ENCODE peak calls at places on chromosomes 11 and 22, in ten cellular contexts. O is kidney tubule cell; F is stimulated activated CD8-positive, alpha-beta memory T cell treated with anti-CD3 and anti-CD28 coated beads, Interleukin-15, amount 100 ng/mL, for 4 hours; T is stimulated activated CD4-positive, alpha-beta T cell treated with anti-CD3 and anti-CD28 coated beads, Interleukin-2, amount 100 ng/mL, for 24 hours; J is neural crest cell; X is activated CD4-positive, alpha-beta T cell treated with anti-CD3 and anti-CD28 coated beads for 48 hours; K is endothelial cell; Z is mucosa of gallbladder; M is mesenchymal stem cell; N is HTR-8/SVneo. R is an unnamed sample.

GRCh38 chr11:8586805-8587204 is 7.2 kb downstream of the STK33 start:
- DNase-seq in M (no peak), X (no peak), T (no peak), J (no peak), O (peak; percentile 43), F (no peak), K (no peak), N (no peak), Z (no peak), R (no peak)

GRCh38 chr22:44954113-44954512 is 55.7 kb downstream of the PHF21B start:
- DNase-seq in T (no peak), J (no peak), O (no peak), M (no peak), X (no peak), F (no peak), Z (no peak), K (no peak), N (no peak), R (no peak)

GRCh38 chr11:33257160-33257896 is at the start of gene HIPK3:
- DNase-seq in M (peak; percentile 81), T (peak; percentile 82), O (peak; percentile 88), K (peak; percentile 89), F (peak; percentile 58), J (peak; percentile 73), Z (peak; percentile 78), N (peak; percentile 68), X (peak; percentile 79), R (peak; percentile 70)

GRCh38 chr22:45997077-45997774 is 20.3 kb upstream of the WNT7B start:
- DNase-seq in K (peak; percentile 44), Z (peak; percentile 91), M (peak; percentile 97), T (no peak), F (no peak), N (peak; percentile 87), X (no peak), O (peak; percentile 88), J (no peak), R (peak; percentile 65)

GRCh38 chr22:19669570-19669969 is 44.7 kb upstream of the SEPTIN5 start:
- DNase-seq in J (no peak), M (no peak), Z (no peak), K (no peak), F (no peak), X (no peak), T (no peak), N (no peak), O (no peak), R (no peak)

GRCh38 chr11:122258446-122258994 is 142.5 kb upstream of the BLID start:
- DNase-seq in K (no peak), M (no peak), F (no peak), O (no peak), X (no peak), T (no peak), N (no peak), Z (no peak), J (no peak), R (no peak)

GRCh38 chr11:67126986-67127385 is 7.9 kb downstream of the KDM2A start:
- DNase-seq in K (no peak), Z (no peak), X (no peak), F (no peak), T (no peak), O (no peak), N (no peak), J (no peak), M (no peak), R (no peak)

GRCh38 chr11:77147668-77148321 is 19.7 kb downstream of the MYO7A start:
- DNase-seq in X (peak; percentile 25), M (no peak), O (no peak), N (no peak), F (no peak), Z (no peak), K (no peak), T (peak; percentile 23), J (no peak), R (no peak)

GRCh38 chr11:96949464-96949863 is 559.7 kb downstream of the JRKL start:
- DNase-seq in K (no peak), Z (no peak), X (no peak), F (no peak), M (no peak), O (no peak), N (no peak), J (no peak), T (no peak), R (no peak)

GRCh38 chr11:47524200-47524874 is 28.6 kb downstream of the CELF1 start:
- DNase-seq in T (peak; percentile 11), M (peak; percentile 54), X (peak; percentile 19), F (no peak), O (peak; percentile 35), J (no peak), Z (peak; percentile 27), N (no peak), K (no peak), R (no peak)

GRCh38 chr11:40129276-40129675 is 1330.2 kb downstream of the LRRC4C start:
- DNase-seq in X (no peak), N (no peak), Z (no peak), F (no peak), O (peak; percentile 20), K (no peak), J (no peak), M (peak; percentile 13), T (no peak), R (no peak)

GRCh38 chr22:24430431-24431308 is 3.3 kb downstream of the ADORA2A start:
- DNase-seq in M (no peak), O (no peak), N (no peak), J (no peak), F (no peak), Z (no peak), K (no peak), T (no peak), X (no peak), R (no peak)

GRCh38 chr11:13448876-13449275 is 14.1 kb downstream of the BTBD10 start:
- DNase-seq in Z (no peak), M (peak; percentile 19), O (no peak), J (no peak), X (no peak), F (no peak), T (no peak), K (no peak), N (no peak), R (no peak)

GRCh38 chr22:27409299-27409698 is 392.3 kb downstream of the MN1 start:
- DNase-seq in Z (no peak), T (no peak), O (no peak), M (no peak), X (no peak), F (no peak), N (no peak), K (no peak), J (no peak), R (no peak)

GRCh38 chr22:39139933-39140332 is 12.5 kb downstream of the CBX7 start:
- DNase-seq in F (no peak), X (no peak), Z (no peak), N (no peak), O (no peak), J (no peak), T (no peak), M (no peak), K (no peak), R (no peak)

GRCh38 chr11:80320765-80321164 is 879.9 kb upstream of the TENM4 start:
- DNase-seq in K (no peak), T (no peak), X (no peak), M (no peak), F (no peak), J (no peak), Z (no peak), O (peak; percentile 5), N (no peak), R (no peak)

GRCh38 chr11:88327061-88327460 is 10.5 kb downstream of the CTSC start:
- DNase-seq in F (no peak), Z (no peak), N (no peak), T (no peak), O (no peak), X (no peak), K (no peak), M (no peak), J (no peak), R (no peak)

GRCh38 chr22:26464312-26464711 is 19.3 kb downstream of the HPS4 start:
- DNase-seq in T (no peak), F (no peak), X (no peak), M (no peak), O (peak; percentile 39), Z (no peak), J (no peak), K (no peak), N (no peak), R (no peak)

GRCh38 chr11:76798202-76798581 is 15.0 kb downstream of the TSKU start:
- DNase-seq in J (no peak), M (no peak), N (no peak), Z (peak; percentile 9), F (no peak), T (no peak), O (no peak), X (no peak), K (no peak), R (no peak)

GRCh38 chr22:17097701-17098100 is 12.9 kb downstream of the IL17RA start:
- DNase-seq in N (no peak), F (no peak), Z (no peak), M (no peak), O (no peak), X (no peak), J (no peak), T (no peak), K (no peak), R (no peak)

GRCh38 chr11:34599406-34599901 is 21.4 kb upstream of the EHF start:
- DNase-seq in Z (no peak), X (no peak), K (no peak), M (peak; percentile 24), J (no peak), F (no peak), T (no peak), N (peak; percentile 83), O (peak; percentile 91), R (peak; percentile 39)

R was measured in Caki2.